ENCODE peak calls at places on chromosomes 2 and 18, in four cellular contexts. One of them, this sample, is unnamed.
A peak's percentile ranks its signal among the peaks of the same experiment; 100 is the strongest.

GRCh38 chr2:124953921-124954320 is 928.8 kb downstream of the CNTNAP5 start:
- DNase-seq in psoas muscle: no peak
- DNase-seq in stimulated activated CD4-positive, alpha-beta T cell treated with anti-CD3 and anti-CD28 coated beads, Interleukin-1b, Interleukin-23, amount 100 ng/mL, for 1 hour: no peak
- DNase-seq in HuH-7.5: no peak
- DNase-seq in this sample: no peak

GRCh38 chr18:73670046-73670445 is 477.6 kb downstream of the FBXO15 start:
- DNase-seq in psoas muscle: no peak
- DNase-seq in stimulated activated CD4-positive, alpha-beta T cell treated with anti-CD3 and anti-CD28 coated beads, Interleukin-1b, Interleukin-23, amount 100 ng/mL, for 1 hour: no peak
- DNase-seq in HuH-7.5: no peak
- DNase-seq in this sample: no peak

GRCh38 chr2:54083021-54083420 is 32.4 kb upstream of the ACYP2 start:
- DNase-seq in HuH-7.5: no peak
- DNase-seq in stimulated activated CD4-positive, alpha-beta T cell treated with anti-CD3 and anti-CD28 coated beads, Interleukin-1b, Interleukin-23, amount 100 ng/mL, for 1 hour: no peak
- DNase-seq in psoas muscle: no peak
- DNase-seq in this sample: no peak

GRCh38 chr2:239318790-239319189 is 82.0 kb downstream of the HDAC4 start:
- DNase-seq in HuH-7.5: no peak
- DNase-seq in psoas muscle: no peak
- DNase-seq in stimulated activated CD4-positive, alpha-beta T cell treated with anti-CD3 and anti-CD28 coated beads, Interleukin-1b, Interleukin-23, amount 100 ng/mL, for 1 hour: no peak
- DNase-seq in this sample: no peak

GRCh38 chr18:23257686-23258565 is 122.6 kb downstream of the CABLES1 start:
- DNase-seq in stimulated activated CD4-positive, alpha-beta T cell treated with anti-CD3 and anti-CD28 coated beads, Interleukin-1b, Interleukin-23, amount 100 ng/mL, for 1 hour: no peak
- DNase-seq in HuH-7.5: no peak
- DNase-seq in psoas muscle: no peak
- DNase-seq in this sample: no peak

GRCh38 chr18:49898421-49898820 is 85.1 kb upstream of the ACAA2 start:
- DNase-seq in HuH-7.5: no peak
- DNase-seq in stimulated activated CD4-positive, alpha-beta T cell treated with anti-CD3 and anti-CD28 coated beads, Interleukin-1b, Interleukin-23, amount 100 ng/mL, for 1 hour: peak; percentile 9
- DNase-seq in psoas muscle: peak; percentile 24
- DNase-seq in this sample: peak; percentile 49

GRCh38 chr2:30226144-30227032 is 4.9 kb upstream of the LBH start:
- DNase-seq in HuH-7.5: no peak
- DNase-seq in stimulated activated CD4-positive, alpha-beta T cell treated with anti-CD3 and anti-CD28 coated beads, Interleukin-1b, Interleukin-23, amount 100 ng/mL, for 1 hour: no peak
- DNase-seq in psoas muscle: no peak
- DNase-seq in this sample: no peak

GRCh38 chr18:35337256-35337655 is 7.0 kb downstream of the ZNF24 start:
- DNase-seq in psoas muscle: no peak
- DNase-seq in HuH-7.5: no peak
- DNase-seq in stimulated activated CD4-positive, alpha-beta T cell treated with anti-CD3 and anti-CD28 coated beads, Interleukin-1b, Interleukin-23, amount 100 ng/mL, for 1 hour: no peak
- DNase-seq in this sample: no peak

GRCh38 chr2:65604246-65604645 is 171.8 kb upstream of the SPRED2 start:
- DNase-seq in stimulated activated CD4-positive, alpha-beta T cell treated with anti-CD3 and anti-CD28 coated beads, Interleukin-1b, Interleukin-23, amount 100 ng/mL, for 1 hour: no peak
- DNase-seq in psoas muscle: no peak
- DNase-seq in HuH-7.5: no peak
- DNase-seq in this sample: no peak

GRCh38 chr2:9543557-9543956 is 12.1 kb downstream of the ADAM17 start:
- DNase-seq in HuH-7.5: no peak
- DNase-seq in stimulated activated CD4-positive, alpha-beta T cell treated with anti-CD3 and anti-CD28 coated beads, Interleukin-1b, Interleukin-23, amount 100 ng/mL, for 1 hour: no peak
- DNase-seq in psoas muscle: no peak
- DNase-seq in this sample: no peak

GRCh38 chr2:165700511-165700910 is 93.5 kb downstream of the GALNT3 start:
- DNase-seq in psoas muscle: no peak
- DNase-seq in stimulated activated CD4-positive, alpha-beta T cell treated with anti-CD3 and anti-CD28 coated beads, Interleukin-1b, Interleukin-23, amount 100 ng/mL, for 1 hour: no peak
- DNase-seq in HuH-7.5: no peak
- DNase-seq in this sample: no peak

GRCh38 chr18:38951633-38952032 is 1386.0 kb upstream of the CELF4 start:
- DNase-seq in HuH-7.5: no peak
- DNase-seq in psoas muscle: no peak
- DNase-seq in stimulated activated CD4-positive, alpha-beta T cell treated with anti-CD3 and anti-CD28 coated beads, Interleukin-1b, Interleukin-23, amount 100 ng/mL, for 1 hour: no peak
- DNase-seq in this sample: no peak

GRCh38 chr2:24785704-24786321 is 7.4 kb downstream of the PTRHD1 start:
- DNase-seq in HuH-7.5: no peak
- DNase-seq in psoas muscle: no peak
- DNase-seq in stimulated activated CD4-positive, alpha-beta T cell treated with anti-CD3 and anti-CD28 coated beads, Interleukin-1b, Interleukin-23, amount 100 ng/mL, for 1 hour: no peak
- DNase-seq in this sample: no peak

GRCh38 chr18:78213365-78213994 is 766.1 kb upstream of the SALL3 start:
- DNase-seq in stimulated activated CD4-positive, alpha-beta T cell treated with anti-CD3 and anti-CD28 coated beads, Interleukin-1b, Interleukin-23, amount 100 ng/mL, for 1 hour: no peak
- DNase-seq in psoas muscle: no peak
- DNase-seq in HuH-7.5: no peak
- DNase-seq in this sample: no peak

GRCh38 chr2:70340921-70341765 is 39.3 kb upstream of the FAM136A start:
- DNase-seq in psoas muscle: no peak
- DNase-seq in stimulated activated CD4-positive, alpha-beta T cell treated with anti-CD3 and anti-CD28 coated beads, Interleukin-1b, Interleukin-23, amount 100 ng/mL, for 1 hour: no peak
- DNase-seq in HuH-7.5: peak; percentile 64
- DNase-seq in this sample: peak; percentile 65

GRCh38 chr2:120244656-120245519 is 7.8 kb upstream of the RALB start:
- DNase-seq in psoas muscle: no peak
- DNase-seq in HuH-7.5: no peak
- DNase-seq in stimulated activated CD4-positive, alpha-beta T cell treated with anti-CD3 and anti-CD28 coated beads, Interleukin-1b, Interleukin-23, amount 100 ng/mL, for 1 hour: no peak
- DNase-seq in this sample: no peak

GRCh38 chr2:163697846-163698637 is 37.8 kb downstream of the FIGN start:
- DNase-seq in stimulated activated CD4-positive, alpha-beta T cell treated with anti-CD3 and anti-CD28 coated beads, Interleukin-1b, Interleukin-23, amount 100 ng/mL, for 1 hour: no peak
- DNase-seq in psoas muscle: no peak
- DNase-seq in HuH-7.5: no peak
- DNase-seq in this sample: no peak

GRCh38 chr2:137405496-137405895 is 558.8 kb upstream of the HNMT start:
- DNase-seq in HuH-7.5: no peak
- DNase-seq in psoas muscle: no peak
- DNase-seq in stimulated activated CD4-positive, alpha-beta T cell treated with anti-CD3 and anti-CD28 coated beads, Interleukin-1b, Interleukin-23, amount 100 ng/mL, for 1 hour: no peak
- DNase-seq in this sample: no peak

GRCh38 chr2:188693771-188694170 is 280.4 kb upstream of the COL3A1 start:
- DNase-seq in HuH-7.5: no peak
- DNase-seq in psoas muscle: no peak
- DNase-seq in stimulated activated CD4-positive, alpha-beta T cell treated with anti-CD3 and anti-CD28 coated beads, Interleukin-1b, Interleukin-23, amount 100 ng/mL, for 1 hour: no peak
- DNase-seq in this sample: no peak

GRCh38 chr2:27583390-27583915 is 611 bp downstream of the ZNF512 start:
- DNase-seq in stimulated activated CD4-positive, alpha-beta T cell treated with anti-CD3 and anti-CD28 coated beads, Interleukin-1b, Interleukin-23, amount 100 ng/mL, for 1 hour: no peak
- DNase-seq in HuH-7.5: no peak
- DNase-seq in psoas muscle: no peak
- DNase-seq in this sample: no peak

GRCh38 chr2:205073433-205074020 is 528.3 kb downstream of the PARD3B start:
- DNase-seq in HuH-7.5: no peak
- DNase-seq in psoas muscle: no peak
- DNase-seq in stimulated activated CD4-positive, alpha-beta T cell treated with anti-CD3 and anti-CD28 coated beads, Interleukin-1b, Interleukin-23, amount 100 ng/mL, for 1 hour: no peak
- DNase-seq in this sample: no peak

GRCh38 chr18:66722671-66723070 is 118.8 kb upstream of the CDH19 start:
- DNase-seq in HuH-7.5: no peak
- DNase-seq in psoas muscle: no peak
- DNase-seq in stimulated activated CD4-positive, alpha-beta T cell treated with anti-CD3 and anti-CD28 coated beads, Interleukin-1b, Interleukin-23, amount 100 ng/mL, for 1 hour: no peak
- DNase-seq in this sample: no peak

GRCh38 chr2:84204995-84205394 is 254.1 kb downstream of the SUCLG1 start:
- DNase-seq in stimulated activated CD4-positive, alpha-beta T cell treated with anti-CD3 and anti-CD28 coated beads, Interleukin-1b, Interleukin-23, amount 100 ng/mL, for 1 hour: no peak
- DNase-seq in HuH-7.5: no peak
- DNase-seq in psoas muscle: no peak
- DNase-seq in this sample: no peak

GRCh38 chr2:130251520-130251864 is 53.3 kb upstream of the TUBA3E start:
- DNase-seq in HuH-7.5: no peak
- DNase-seq in psoas muscle: no peak
- DNase-seq in stimulated activated CD4-positive, alpha-beta T cell treated with anti-CD3 and anti-CD28 coated beads, Interleukin-1b, Interleukin-23, amount 100 ng/mL, for 1 hour: no peak
- DNase-seq in this sample: no peak

GRCh38 chr2:77521482-77521881 is 694 bp downstream of the LRRTM4 start:
- DNase-seq in psoas muscle: no peak
- DNase-seq in stimulated activated CD4-positive, alpha-beta T cell treated with anti-CD3 and anti-CD28 coated beads, Interleukin-1b, Interleukin-23, amount 100 ng/mL, for 1 hour: no peak
- DNase-seq in HuH-7.5: no peak
- DNase-seq in this sample: no peak

GRCh38 chr2:189782221-189782671 is 1.9 kb downstream of the ORMDL1 start:
- DNase-seq in HuH-7.5: no peak
- DNase-seq in stimulated activated CD4-positive, alpha-beta T cell treated with anti-CD3 and anti-CD28 coated beads, Interleukin-1b, Interleukin-23, amount 100 ng/mL, for 1 hour: no peak
- DNase-seq in psoas muscle: no peak
- DNase-seq in this sample: no peak

GRCh38 chr18:10449396-10449795 is 5.0 kb upstream of the APCDD1 start:
- DNase-seq in psoas muscle: no peak
- DNase-seq in stimulated activated CD4-positive, alpha-beta T cell treated with anti-CD3 and anti-CD28 coated beads, Interleukin-1b, Interleukin-23, amount 100 ng/mL, for 1 hour: no peak
- DNase-seq in HuH-7.5: no peak
- DNase-seq in this sample: no peak

GRCh38 chr18:3447035-3447894 is 2.7 kb upstream of the TGIF1 start:
- DNase-seq in psoas muscle: peak; percentile 30
- DNase-seq in stimulated activated CD4-positive, alpha-beta T cell treated with anti-CD3 and anti-CD28 coated beads, Interleukin-1b, Interleukin-23, amount 100 ng/mL, for 1 hour: no peak
- DNase-seq in HuH-7.5: no peak
- DNase-seq in this sample: no peak

GRCh38 chr2:64865073-64865830 is 123.9 kb upstream of the SLC1A4 start:
- DNase-seq in stimulated activated CD4-positive, alpha-beta T cell treated with anti-CD3 and anti-CD28 coated beads, Interleukin-1b, Interleukin-23, amount 100 ng/mL, for 1 hour: peak; percentile 16
- DNase-seq in HuH-7.5: peak; percentile 88
- DNase-seq in psoas muscle: peak; percentile 67
- DNase-seq in this sample: peak; percentile 49

GRCh38 chr2:20168048-20168726 is 56.7 kb downstream of the SDC1 start:
- DNase-seq in psoas muscle: no peak
- DNase-seq in HuH-7.5: no peak
- DNase-seq in stimulated activated CD4-positive, alpha-beta T cell treated with anti-CD3 and anti-CD28 coated beads, Interleukin-1b, Interleukin-23, amount 100 ng/mL, for 1 hour: no peak
- DNase-seq in this sample: no peak

GRCh38 chr18:111292-112014 is 46.9 kb upstream of the USP14 start:
- DNase-seq in stimulated activated CD4-positive, alpha-beta T cell treated with anti-CD3 and anti-CD28 coated beads, Interleukin-1b, Interleukin-23, amount 100 ng/mL, for 1 hour: peak; percentile 43
- DNase-seq in psoas muscle: peak; percentile 72
- DNase-seq in HuH-7.5: peak; percentile 66
- DNase-seq in this sample: peak; percentile 65

GRCh38 chr18:10040287-10041011 is 126.6 kb downstream of the VAPA start:
- DNase-seq in stimulated activated CD4-positive, alpha-beta T cell treated with anti-CD3 and anti-CD28 coated beads, Interleukin-1b, Interleukin-23, amount 100 ng/mL, for 1 hour: no peak
- DNase-seq in psoas muscle: no peak
- DNase-seq in HuH-7.5: no peak
- DNase-seq in this sample: no peak